ENCODE peak calls at places on chromosome 22, in four cellular contexts. P is HEK293T; M is stimulated activated CD4-positive, alpha-beta T cell treated with anti-CD3 and anti-CD28 coated beads, Interleukin-15, amount 100 ng/mL, for 1 hour; B is pons. E is an unnamed sample.

GRCh38 chr22:28799834-28800307 is 498 bp downstream of the XBP1 start:
- DNase-seq in P (peak), M (no peak), B (peak), E (peak)

GRCh38 chr22:37664249-37665101 is 6.0 kb downstream of the PDXP start:
- DNase-seq in P (no peak), M (no peak), B (peak), E (no peak)

GRCh38 chr22:41352058-41352457 is 29.7 kb upstream of the TEF start:
- DNase-seq in P (no peak), B (no peak), M (no peak), E (peak)

GRCh38 chr22:45334068-45334467 is 24.3 kb downstream of the FAM118A start:
- DNase-seq in M (no peak), P (no peak), B (no peak), E (no peak)

GRCh38 chr22:40204331-40205116 is 26.8 kb downstream of the TNRC6B start:
- DNase-seq in M (no peak), B (no peak), P (no peak), E (peak)

GRCh38 chr22:43114958-43115357 is 4.4 kb downstream of the BIK start:
- DNase-seq in M (no peak), B (no peak), P (no peak), E (no peak)

GRCh38 chr22:46047841-46048595 is 71.1 kb upstream of the WNT7B start:
- DNase-seq in P (no peak), B (peak), M (no peak), E (no peak)

GRCh38 chr22:35663371-35663770 is 15.1 kb downstream of the APOL6 start:
- DNase-seq in B (no peak), M (no peak), P (no peak), E (no peak)

GRCh38 chr22:31350410-31350863 is 4.3 kb upstream of the PATZ1 start:
- DNase-seq in P (no peak), B (no peak), M (no peak), E (peak)

GRCh38 chr22:45883811-45884170 is 93.2 kb downstream of the WNT7B start:
- DNase-seq in B (no peak), P (no peak), M (no peak), E (no peak)

GRCh38 chr22:29710922-29711593 is 8.7 kb upstream of the CABP7 start:
- DNase-seq in P (no peak), M (no peak), B (no peak), E (no peak)

GRCh38 chr22:30396871-30397655 is at the start of gene SEC14L2:
- DNase-seq in B (peak), P (peak), M (peak), E (no peak)

GRCh38 chr22:36571991-36572390 is 43.0 kb upstream of the EIF3D start:
- DNase-seq in M (no peak), B (no peak), P (no peak), E (no peak)

GRCh38 chr22:37054078-37054440 is 2.5 kb downstream of the KCTD17 start:
- DNase-seq in P (no peak), M (no peak), B (no peak), E (no peak)

GRCh38 chr22:37492428-37493344 is 6.5 kb upstream of the MFNG start:
- DNase-seq in B (peak), M (no peak), P (peak), E (peak)

GRCh38 chr22:18031670-18032454 is 7.5 kb upstream of the MICAL3 start:
- DNase-seq in P (no peak), M (no peak), B (no peak), E (peak)

GRCh38 chr22:35480143-35480542 is 60.5 kb upstream of the RASD2 start:
- DNase-seq in B (no peak), P (no peak), M (no peak), E (peak)

GRCh38 chr22:40635940-40636379 is 559 bp downstream of the MRTFA start:
- DNase-seq in P (no peak), B (no peak), M (no peak), E (no peak)

GRCh38 chr22:50504245-50505211 is 3.0 kb downstream of the LMF2 start:
- DNase-seq in P (no peak), M (no peak), B (no peak), E (no peak)

GRCh38 chr22:35567794-35568193 is 27.2 kb downstream of the RASD2 start:
- DNase-seq in M (no peak), P (no peak), B (no peak), E (no peak)

E was measured in renal cortical epithelial cell.